ENCODE peak calls at places on chromosomes 2 and 18, in four cellular contexts. One of them, this sample, is unnamed.

GRCh38 chr2:96869824-96870630 is at the start of gene SEMA4C:
- DNase-seq in fibroblast of lung: peak; percentile 41
- DNase-seq in pancreas: peak; percentile 73
- DNase-seq in CD8-positive, alpha-beta T cell: peak; percentile 66
- DNase-seq in this sample: peak; percentile 57

GRCh38 chr2:43142921-43143438 is 83.4 kb downstream of the ZFP36L2 start:
- DNase-seq in fibroblast of lung: no peak
- DNase-seq in pancreas: no peak
- DNase-seq in CD8-positive, alpha-beta T cell: peak; percentile 42
- DNase-seq in this sample: no peak

GRCh38 chr2:162537651-162538050 is 193.7 kb downstream of the GCA start:
- DNase-seq in fibroblast of lung: no peak
- DNase-seq in pancreas: no peak
- DNase-seq in CD8-positive, alpha-beta T cell: no peak
- DNase-seq in this sample: no peak

GRCh38 chr2:23624378-23624777 is 239.4 kb downstream of the KLHL29 start:
- DNase-seq in fibroblast of lung: no peak
- DNase-seq in pancreas: no peak
- DNase-seq in CD8-positive, alpha-beta T cell: no peak
- DNase-seq in this sample: no peak

GRCh38 chr2:96205238-96205637 is 3.4 kb downstream of the STARD7 start:
- DNase-seq in fibroblast of lung: peak; percentile 23
- DNase-seq in pancreas: no peak
- DNase-seq in CD8-positive, alpha-beta T cell: no peak
- DNase-seq in this sample: no peak

GRCh38 chr2:181786371-181787228 is 104.9 kb upstream of the ITPRID2 start:
- DNase-seq in fibroblast of lung: no peak
- DNase-seq in pancreas: no peak
- DNase-seq in CD8-positive, alpha-beta T cell: no peak
- DNase-seq in this sample: no peak

GRCh38 chr2:7061921-7062320 is 144.7 kb downstream of the RNF144A start:
- DNase-seq in fibroblast of lung: no peak
- DNase-seq in pancreas: no peak
- DNase-seq in CD8-positive, alpha-beta T cell: no peak
- DNase-seq in this sample: no peak

GRCh38 chr2:203802277-203803045 is 65.1 kb upstream of the CTLA4 start:
- DNase-seq in fibroblast of lung: no peak
- DNase-seq in pancreas: no peak
- DNase-seq in CD8-positive, alpha-beta T cell: no peak
- DNase-seq in this sample: no peak

GRCh38 chr2:168608796-168609195 is 152.7 kb downstream of the CERS6 start:
- DNase-seq in fibroblast of lung: no peak
- DNase-seq in pancreas: no peak
- DNase-seq in CD8-positive, alpha-beta T cell: no peak
- DNase-seq in this sample: no peak

GRCh38 chr18:54961016-54961423 is 1.8 kb upstream of the CCDC68 start:
- DNase-seq in fibroblast of lung: peak; percentile 95
- DNase-seq in pancreas: no peak
- DNase-seq in CD8-positive, alpha-beta T cell: no peak
- DNase-seq in this sample: no peak

GRCh38 chr2:239035361-239035814 is 187.5 kb downstream of the TWIST2 start:
- DNase-seq in fibroblast of lung: no peak
- DNase-seq in pancreas: peak; percentile 62
- DNase-seq in CD8-positive, alpha-beta T cell: peak; percentile 71
- DNase-seq in this sample: peak; percentile 64

DNA sequence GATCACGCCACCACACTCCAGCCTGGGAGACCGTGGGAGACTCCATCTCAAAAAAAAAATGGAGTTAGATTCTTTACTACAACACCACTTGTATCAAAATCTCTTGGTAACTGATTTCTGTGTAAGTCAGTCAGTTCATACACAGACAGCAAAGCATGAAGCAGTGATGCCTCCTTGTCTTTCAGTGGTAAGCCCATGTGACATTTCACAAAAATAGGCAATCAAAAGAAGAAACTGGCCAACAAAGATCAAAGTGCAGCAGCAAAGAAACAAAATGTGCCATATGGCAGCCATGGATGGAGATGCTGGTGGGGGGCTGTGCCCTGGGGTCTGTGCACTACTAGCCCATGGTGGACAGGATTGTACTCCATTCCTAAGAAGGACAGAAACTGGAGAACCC is 6.7 kb upstream of the RAB12 start:
- DNase-seq in fibroblast of lung: no peak
- DNase-seq in pancreas: no peak
- DNase-seq in CD8-positive, alpha-beta T cell: no peak
- DNase-seq in this sample: no peak
- H3K9me3 ChIP-seq in fibroblast of lung: no peaks in the 10 kb centered on the region
- H3K9me3 ChIP-seq in pancreas: no peaks in the 10 kb centered on the region
- H3K9me3 ChIP-seq in CD8-positive, alpha-beta T cell: no peaks in the 10 kb centered on the region
- H3K9me3 ChIP-seq in this sample: no peaks in the 10 kb centered on the region

GRCh38 chr18:79713341-79713740 is 33.7 kb downstream of the CTDP1 start:
- DNase-seq in fibroblast of lung: no peak
- DNase-seq in pancreas: no peak
- DNase-seq in CD8-positive, alpha-beta T cell: no peak
- DNase-seq in this sample: no peak

GRCh38 chr18:79715280-79715679 is 35.7 kb downstream of the CTDP1 start:
- DNase-seq in fibroblast of lung: no peak
- DNase-seq in pancreas: no peak
- DNase-seq in CD8-positive, alpha-beta T cell: no peak
- DNase-seq in this sample: no peak

GRCh38 chr18:79717059-79717458 is 37.5 kb downstream of the CTDP1 start:
- DNase-seq in fibroblast of lung: no peak
- DNase-seq in pancreas: no peak
- DNase-seq in CD8-positive, alpha-beta T cell: no peak
- DNase-seq in this sample: no peak

GRCh38 chr18:79712206-79712857 is 32.7 kb downstream of the CTDP1 start:
- DNase-seq in fibroblast of lung: no peak
- DNase-seq in pancreas: no peak
- DNase-seq in CD8-positive, alpha-beta T cell: no peak
- DNase-seq in this sample: no peak

DNA sequence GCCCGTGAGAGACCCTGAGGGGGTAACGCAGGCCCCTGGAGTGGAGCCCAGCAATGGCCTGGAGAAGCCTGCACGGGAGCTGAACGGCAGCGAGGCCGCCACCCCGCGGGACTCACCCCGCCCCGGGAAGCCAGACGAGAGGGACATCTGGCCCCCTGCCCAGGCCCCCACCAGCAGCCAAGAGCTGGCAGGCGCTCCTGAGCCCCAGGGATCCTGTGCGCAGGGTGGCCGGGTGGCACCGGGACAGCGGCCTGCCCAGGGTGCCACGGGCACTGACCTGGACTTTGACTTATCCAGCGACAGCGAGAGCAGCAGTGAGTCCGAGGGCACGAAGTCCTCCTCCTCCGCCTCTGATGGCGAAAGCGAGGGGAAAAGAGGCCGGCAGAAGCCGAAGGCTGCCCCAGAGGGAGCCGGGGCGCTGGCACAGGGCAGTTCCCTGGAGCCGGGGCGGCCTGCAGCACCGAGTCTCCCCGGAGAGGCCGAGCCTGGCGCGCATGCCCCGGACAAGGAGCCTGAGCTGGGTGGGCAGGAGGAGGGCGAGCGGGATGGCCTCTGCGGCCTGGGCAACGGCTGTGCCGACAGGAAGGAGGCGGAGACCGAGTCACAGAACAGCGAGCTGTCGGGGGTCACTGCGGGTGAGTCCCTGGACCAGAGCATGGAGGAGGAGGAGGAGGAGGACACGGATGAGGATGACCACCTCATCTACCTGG is 35.1 kb downstream of the CTDP1 start:
- DNase-seq in fibroblast of lung: no peak
- DNase-seq in pancreas: no peak
- DNase-seq in CD8-positive, alpha-beta T cell: no peak
- DNase-seq in this sample: no peak
- H3K9me3 ChIP-seq in fibroblast of lung: no peaks in the 10 kb centered on the region
- H3K9me3 ChIP-seq in pancreas: no peaks in the 10 kb centered on the region
- H3K9me3 ChIP-seq in CD8-positive, alpha-beta T cell: no peaks in the 10 kb centered on the region
- H3K9me3 ChIP-seq in this sample: no peaks in the 10 kb centered on the region

DNA sequence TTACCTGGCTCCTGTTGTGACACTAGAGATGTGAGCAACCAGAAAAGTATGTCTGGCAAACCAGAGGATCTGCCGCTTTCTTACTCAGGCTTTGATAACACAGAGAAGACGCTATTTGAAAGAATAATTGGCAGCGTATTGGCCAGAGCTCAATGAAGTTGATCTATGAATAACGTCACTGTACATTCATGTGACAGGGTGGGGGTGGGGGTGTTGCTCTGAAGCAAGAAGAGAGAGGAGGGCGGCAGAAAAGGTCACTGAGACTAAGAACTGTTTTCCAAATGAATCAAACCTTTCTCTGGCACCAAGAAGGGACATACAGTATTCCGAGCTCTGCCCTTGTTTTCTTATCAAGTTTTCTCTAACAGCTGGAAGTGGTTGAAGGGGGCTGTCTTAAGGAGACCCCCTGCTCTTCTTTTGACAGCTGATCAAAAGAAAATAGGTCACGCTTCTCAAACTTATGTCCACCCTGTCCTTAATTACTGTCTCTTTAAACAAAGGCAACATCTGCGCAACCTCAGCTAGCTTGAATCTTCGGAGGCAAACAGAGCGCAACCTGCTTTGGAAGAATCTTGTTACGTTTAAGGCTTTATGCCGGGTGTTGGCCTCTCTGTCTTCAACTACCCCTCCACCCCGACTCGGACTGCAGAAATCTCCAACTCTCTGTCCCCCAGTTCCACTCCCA is 1.5 kb upstream of the ONECUT2 start:
- DNase-seq in fibroblast of lung: no peak
- DNase-seq in pancreas: no peak
- DNase-seq in CD8-positive, alpha-beta T cell: no peak
- DNase-seq in this sample: no peak
- H3K9me3 ChIP-seq in fibroblast of lung: no peaks in the 10 kb centered on the region
- H3K9me3 ChIP-seq in pancreas: no peaks in the 10 kb centered on the region
- H3K9me3 ChIP-seq in CD8-positive, alpha-beta T cell: no peaks in the 10 kb centered on the region
- H3K9me3 ChIP-seq in this sample: no peaks in the 10 kb centered on the region

GRCh38 chr18:78974115-78974740 is 5.4 kb upstream of the SALL3 start:
- DNase-seq in fibroblast of lung: no peak
- DNase-seq in pancreas: no peak
- DNase-seq in CD8-positive, alpha-beta T cell: no peak
- DNase-seq in this sample: no peak

GRCh38 chr18:78972385-78972918 is 7.2 kb upstream of the SALL3 start:
- DNase-seq in fibroblast of lung: no peak
- DNase-seq in pancreas: no peak
- DNase-seq in CD8-positive, alpha-beta T cell: no peak
- DNase-seq in this sample: no peak

GRCh38 chr18:78972930-78973331 is 6.7 kb upstream of the SALL3 start:
- DNase-seq in fibroblast of lung: no peak
- DNase-seq in pancreas: no peak
- DNase-seq in CD8-positive, alpha-beta T cell: no peak
- DNase-seq in this sample: no peak

GRCh38 chr18:78975282-78975681 is 4.3 kb upstream of the SALL3 start:
- DNase-seq in fibroblast of lung: no peak
- DNase-seq in pancreas: no peak
- DNase-seq in CD8-positive, alpha-beta T cell: no peak
- DNase-seq in this sample: no peak

DNA sequence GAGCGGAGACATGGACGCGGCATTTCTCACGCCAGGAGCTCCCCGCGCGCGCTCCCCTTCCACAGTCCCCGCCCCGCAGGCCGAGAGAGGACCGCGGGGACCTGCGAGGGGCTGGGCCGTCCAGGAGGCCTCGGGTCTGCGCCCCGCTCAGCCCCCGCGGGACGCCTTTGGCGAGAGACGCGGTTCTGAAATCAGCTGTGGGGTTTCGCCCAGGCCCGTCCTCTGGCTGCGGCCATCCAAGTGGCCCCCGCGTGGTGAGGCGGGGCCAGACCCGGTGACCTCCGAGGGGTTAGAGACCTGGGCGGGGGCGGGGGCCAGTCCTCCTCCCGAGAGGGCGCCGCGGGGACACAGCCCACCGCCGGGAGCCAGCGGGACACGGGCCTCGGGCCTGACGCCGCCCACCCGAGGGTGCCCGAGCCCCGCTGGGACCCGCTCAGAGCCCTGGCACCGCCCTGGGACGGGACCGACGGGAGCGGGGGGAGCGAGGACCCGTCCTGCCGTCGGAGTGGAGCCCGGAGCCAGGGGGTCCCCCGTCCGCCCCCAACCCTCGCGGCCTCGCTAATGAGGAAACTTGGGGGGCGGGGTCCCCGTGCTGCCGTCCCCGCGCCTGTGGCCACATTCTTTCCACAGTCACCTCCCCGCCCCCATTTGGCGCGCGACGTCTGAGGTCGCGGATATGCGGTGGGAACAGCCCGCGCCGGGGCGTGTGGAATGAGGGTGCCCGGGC is 6.1 kb upstream of the SALL3 start:
- DNase-seq in fibroblast of lung: no peak
- DNase-seq in pancreas: no peak
- DNase-seq in CD8-positive, alpha-beta T cell: no peak
- DNase-seq in this sample: no peak
- H3K9me3 ChIP-seq in fibroblast of lung: no peaks in the 10 kb centered on the region
- H3K9me3 ChIP-seq in pancreas: no peaks in the 10 kb centered on the region
- H3K9me3 ChIP-seq in CD8-positive, alpha-beta T cell: no peaks in the 10 kb centered on the region
- H3K9me3 ChIP-seq in this sample: no peaks in the 10 kb centered on the region

GRCh38 chr2:176111891-176112374 is 4.6 kb upstream of the HOXD10 start:
- DNase-seq in fibroblast of lung: no peak
- DNase-seq in pancreas: no peak
- DNase-seq in CD8-positive, alpha-beta T cell: no peak
- DNase-seq in this sample: no peak

GRCh38 chr2:176114930-176115625 is 1.5 kb upstream of the HOXD10 start:
- DNase-seq in fibroblast of lung: no peak
- DNase-seq in pancreas: no peak
- DNase-seq in CD8-positive, alpha-beta T cell: no peak
- DNase-seq in this sample: no peak

GRCh38 chr2:176110975-176111663 is 4.0 kb downstream of the HOXD11 start:
- DNase-seq in fibroblast of lung: peak; percentile 39
- DNase-seq in pancreas: no peak
- DNase-seq in CD8-positive, alpha-beta T cell: no peak
- DNase-seq in this sample: no peak

GRCh38 chr2:176114120-176114929 is 2.3 kb upstream of the HOXD10 start:
- DNase-seq in fibroblast of lung: no peak
- DNase-seq in pancreas: no peak
- DNase-seq in CD8-positive, alpha-beta T cell: no peak
- DNase-seq in this sample: no peak

DNA sequence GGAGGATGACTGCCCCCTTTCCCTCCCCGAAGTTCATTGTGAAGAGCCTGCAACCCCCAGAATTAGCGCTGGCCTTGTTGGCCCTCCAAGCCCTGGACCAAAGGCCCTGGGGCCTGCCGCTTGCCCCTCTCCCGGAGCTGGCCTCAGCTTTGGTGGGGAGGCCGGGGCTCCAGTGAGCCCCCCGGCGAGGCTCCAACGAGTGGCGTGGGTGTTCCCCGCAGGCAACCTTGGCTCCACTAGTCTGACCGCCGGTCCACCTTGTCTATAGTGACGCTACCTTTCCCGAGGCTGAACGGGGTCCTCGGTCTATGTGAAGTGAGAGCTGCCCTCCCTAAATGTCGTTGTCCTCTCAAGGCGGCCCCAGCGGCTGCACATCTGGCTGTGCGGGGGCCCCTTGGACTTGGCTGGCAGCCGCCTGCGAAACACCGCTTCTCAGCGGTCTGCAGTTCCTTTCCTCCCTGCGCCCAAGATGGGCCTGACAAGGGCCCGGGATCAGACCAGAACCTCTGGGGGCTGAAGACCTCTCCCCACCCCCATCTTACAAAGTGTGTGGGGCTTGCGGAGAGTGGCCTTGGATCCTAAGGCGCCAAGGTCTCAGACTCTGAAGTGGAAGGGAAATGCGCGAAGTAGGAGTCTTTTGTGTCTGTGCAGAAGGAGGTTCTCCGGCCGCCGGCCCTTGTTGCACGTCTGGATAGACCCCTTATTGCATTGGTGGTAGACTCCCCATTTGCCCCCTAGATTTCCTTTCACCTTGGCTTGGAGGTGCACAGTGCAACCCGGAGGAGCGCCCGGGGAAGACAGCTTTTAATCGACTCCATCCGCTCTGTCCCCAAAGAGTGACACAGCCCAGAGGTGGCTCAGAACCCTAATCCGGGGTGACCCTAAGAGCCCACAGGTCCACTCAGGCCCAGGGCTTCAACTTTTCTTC is 3.9 kb upstream of the HOXD10 start:
- DNase-seq in fibroblast of lung: no peak
- DNase-seq in pancreas: no peak
- DNase-seq in CD8-positive, alpha-beta T cell: no peak
- DNase-seq in this sample: no peak
- H3K9me3 ChIP-seq in fibroblast of lung: no peaks in the 10 kb centered on the region
- H3K9me3 ChIP-seq in pancreas: no peaks in the 10 kb centered on the region
- H3K9me3 ChIP-seq in CD8-positive, alpha-beta T cell: no peaks in the 10 kb centered on the region
- H3K9me3 ChIP-seq in this sample: no peaks in the 10 kb centered on the region

This sample was measured in T-helper 17 cell.